ENCODE peak calls at places on chromosomes 4 and X, in eight cellular contexts. Q is heart left ventricle; R is effector memory CD4-positive, alpha-beta T cell; S is astrocyte; C is dorsolateral prefrontal cortex; M is stomach; G is tibial artery; D is bronchial epithelial cell. W is an unnamed sample.

GRCh38 chrX:47311857-47312774 is 58.3 kb upstream of the ZNF157 start:
- DNase-seq in C (peak; percentile 41), R (peak; percentile 6), D (peak; percentile 58), M (peak; percentile 55), G (no peak), Q (no peak), S (peak; percentile 46), W (peak; percentile 71)

GRCh38 chr4:151822331-151822730 is 61.5 kb upstream of the GATB start:
- DNase-seq in M (no peak), Q (no peak), G (no peak), D (no peak), R (no peak), S (no peak), C (no peak), W (no peak)

GRCh38 chr4:17324431-17324830 is 187.5 kb downstream of the QDPR start:
- DNase-seq in Q (no peak), C (peak; percentile 46), G (no peak), D (no peak), M (no peak), R (no peak), S (peak; percentile 41), W (no peak)

GRCh38 chr4:74408639-74409038 is 36.3 kb upstream of the AREG start:
- DNase-seq in M (no peak), D (peak; percentile 98), G (no peak), S (peak; percentile 69), R (no peak), C (no peak), Q (no peak), W (no peak)

GRCh38 chr4:75702919-75703411 is 21.4 kb upstream of the USO1 start:
- DNase-seq in C (no peak), D (no peak), G (no peak), M (no peak), S (no peak), R (no peak), Q (no peak), W (no peak)

GRCh38 chr4:186016796-186017195 is 52.2 kb upstream of the TLR3 start:
- DNase-seq in Q (no peak), R (no peak), C (no peak), S (no peak), M (no peak), D (no peak), G (no peak), W (no peak)

GRCh38 chrX:110000854-110001701 is 1.8 kb upstream of the TMEM164 start:
- DNase-seq in D (no peak), G (no peak), S (no peak), C (no peak), Q (no peak), M (no peak), R (no peak), W (no peak)

GRCh38 chr4:2949782-2950125 is 13.5 kb downstream of the NOP14 start:
- DNase-seq in R (no peak), C (no peak), S (no peak), G (no peak), M (no peak), Q (no peak), D (no peak), W (no peak)

GRCh38 chrX:71999535-71999934 is 88.9 kb downstream of the NHSL2 start:
- DNase-seq in Q (no peak), M (no peak), S (no peak), G (no peak), C (no peak), R (no peak), D (no peak), W (no peak)
- H3K27me3 ChIP-seq in Q (no peaks in the 10 kb centered on the region), M (no peaks in the 10 kb centered on the region), S (no peaks in the 10 kb centered on the region), G (no peaks in the 10 kb centered on the region), C (no peaks in the 10 kb centered on the region), R (no peaks in the 10 kb centered on the region), D (no peaks in the 10 kb centered on the region), W (no peaks in the 10 kb centered on the region)

DNA sequence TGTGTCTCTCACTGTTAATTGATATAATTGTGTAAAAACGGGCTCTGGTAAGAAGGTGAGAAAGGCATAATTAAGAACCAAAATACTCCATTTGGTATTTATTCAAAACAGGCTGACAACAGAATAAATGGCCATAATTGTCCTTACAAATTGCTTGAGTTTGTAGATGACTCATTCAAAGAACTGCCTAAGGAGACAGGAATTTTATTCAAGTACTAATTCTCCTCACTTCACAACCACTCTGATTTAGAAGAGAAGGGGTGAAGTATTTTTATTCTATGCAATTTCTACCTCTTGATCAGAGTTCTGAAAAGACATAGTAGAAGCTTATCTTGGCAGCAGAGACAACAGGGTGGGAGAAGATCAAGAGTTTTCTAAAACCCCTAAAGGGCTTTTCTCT is 43.1 kb downstream of the ATP11C start:
- DNase-seq in S (peak; percentile 56), Q (no peak), D (peak; percentile 50), R (no peak), G (no peak), C (no peak), M (no peak), W (no peak)
- H3K27me3 ChIP-seq in S (no peaks in the 10 kb centered on the region), Q (no peaks in the 10 kb centered on the region), D (no peaks in the 10 kb centered on the region), R (no peaks in the 10 kb centered on the region), G (no peaks in the 10 kb centered on the region), C (no peaks in the 10 kb centered on the region), M (no peaks in the 10 kb centered on the region), W (no peaks in the 10 kb centered on the region)

GRCh38 chr4:8101796-8102355 is 56.7 kb downstream of the ABLIM2 start:
- DNase-seq in D (no peak), G (no peak), M (no peak), S (no peak), Q (peak; percentile 8), R (no peak), C (no peak), W (no peak)
- H3K27me3 ChIP-seq in D (peaks cover 2% of the 10 kb centered on the region), G (no peaks in the 10 kb centered on the region), M (peaks cover 5% of the 10 kb centered on the region), S (peaks cover 36% of the 10 kb centered on the region), Q (no peaks in the 10 kb centered on the region), R (no peaks in the 10 kb centered on the region), C (no peaks in the 10 kb centered on the region), W (no peaks in the 10 kb centered on the region)

GRCh38 chrX:153184787-153185186 is 5.7 kb downstream of the MAGEA1 start:
- DNase-seq in D (no peak), C (no peak), Q (no peak), M (no peak), G (no peak), S (no peak), R (no peak), W (no peak)

DNA sequence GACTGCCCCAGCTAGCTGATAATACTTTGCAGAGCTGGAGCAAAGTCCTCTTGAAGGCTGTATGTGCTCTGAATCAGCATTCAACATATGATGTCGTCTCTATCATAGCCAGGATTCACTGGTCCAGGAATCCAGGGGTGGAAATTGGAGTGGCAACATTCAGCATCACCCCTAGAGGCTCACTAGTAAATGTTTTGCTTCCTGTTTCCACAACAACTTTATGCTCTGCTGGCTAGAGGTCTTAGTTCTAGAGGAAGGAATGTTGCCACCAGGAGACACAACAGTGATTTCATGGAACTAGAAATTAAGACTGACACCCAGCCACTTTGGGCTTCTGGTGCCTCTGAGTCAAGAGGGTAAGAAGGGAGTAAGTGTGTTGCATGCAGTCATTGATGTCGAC is 11.3 kb downstream of the MAGEA1 start:
- DNase-seq in M (no peak), C (no peak), R (no peak), Q (no peak), D (no peak), G (no peak), S (no peak), W (no peak)
- H3K27me3 ChIP-seq in M (no peaks in the 10 kb centered on the region), C (no peaks in the 10 kb centered on the region), R (no peaks in the 10 kb centered on the region), Q (no peaks in the 10 kb centered on the region), D (no peaks in the 10 kb centered on the region), G (no peaks in the 10 kb centered on the region), S (no peaks in the 10 kb centered on the region), W (no peaks in the 10 kb centered on the region)

GRCh38 chrX:22314211-22314610 is 41.5 kb downstream of the CBLL2 start:
- DNase-seq in S (no peak), R (no peak), M (no peak), G (no peak), D (peak; percentile 35), C (no peak), Q (no peak), W (no peak)

GRCh38 chrX:22314692-22315091 is 42.0 kb downstream of the CBLL2 start:
- DNase-seq in G (no peak), R (no peak), S (no peak), M (no peak), D (peak; percentile 4), C (no peak), Q (no peak), W (no peak)

GRCh38 chrX:22313757-22314156 is 41.0 kb downstream of the CBLL2 start:
- DNase-seq in M (no peak), G (no peak), Q (no peak), D (no peak), R (no peak), S (no peak), C (no peak), W (no peak)

DNA sequence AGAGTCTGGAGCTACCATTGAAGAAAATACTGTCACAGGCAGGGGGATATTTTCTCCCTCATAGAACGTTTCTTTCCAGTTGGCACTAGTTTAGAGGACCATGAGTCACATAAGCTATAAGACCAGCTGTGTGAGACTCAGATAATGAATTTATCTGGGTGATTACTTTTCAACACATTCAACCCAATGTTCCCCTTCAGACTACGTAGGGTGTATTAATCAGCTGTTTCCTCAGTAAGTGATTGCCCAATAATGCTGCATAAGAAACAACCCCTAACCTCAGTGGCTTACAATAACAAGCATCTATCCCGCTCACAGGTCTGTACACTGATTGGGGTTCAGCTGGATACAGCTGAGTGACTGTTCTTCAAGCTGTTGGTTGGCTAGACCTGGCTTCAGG is 38.1 kb downstream of the CBLL2 start:
- DNase-seq in G (no peak), M (no peak), R (no peak), Q (no peak), D (peak; percentile 23), C (no peak), S (peak; percentile 58), W (no peak)
- H3K27me3 ChIP-seq in G (no peaks in the 10 kb centered on the region), M (no peaks in the 10 kb centered on the region), R (no peaks in the 10 kb centered on the region), Q (no peaks in the 10 kb centered on the region), D (no peaks in the 10 kb centered on the region), C (no peaks in the 10 kb centered on the region), S (no peaks in the 10 kb centered on the region), W (no peaks in the 10 kb centered on the region)

DNA sequence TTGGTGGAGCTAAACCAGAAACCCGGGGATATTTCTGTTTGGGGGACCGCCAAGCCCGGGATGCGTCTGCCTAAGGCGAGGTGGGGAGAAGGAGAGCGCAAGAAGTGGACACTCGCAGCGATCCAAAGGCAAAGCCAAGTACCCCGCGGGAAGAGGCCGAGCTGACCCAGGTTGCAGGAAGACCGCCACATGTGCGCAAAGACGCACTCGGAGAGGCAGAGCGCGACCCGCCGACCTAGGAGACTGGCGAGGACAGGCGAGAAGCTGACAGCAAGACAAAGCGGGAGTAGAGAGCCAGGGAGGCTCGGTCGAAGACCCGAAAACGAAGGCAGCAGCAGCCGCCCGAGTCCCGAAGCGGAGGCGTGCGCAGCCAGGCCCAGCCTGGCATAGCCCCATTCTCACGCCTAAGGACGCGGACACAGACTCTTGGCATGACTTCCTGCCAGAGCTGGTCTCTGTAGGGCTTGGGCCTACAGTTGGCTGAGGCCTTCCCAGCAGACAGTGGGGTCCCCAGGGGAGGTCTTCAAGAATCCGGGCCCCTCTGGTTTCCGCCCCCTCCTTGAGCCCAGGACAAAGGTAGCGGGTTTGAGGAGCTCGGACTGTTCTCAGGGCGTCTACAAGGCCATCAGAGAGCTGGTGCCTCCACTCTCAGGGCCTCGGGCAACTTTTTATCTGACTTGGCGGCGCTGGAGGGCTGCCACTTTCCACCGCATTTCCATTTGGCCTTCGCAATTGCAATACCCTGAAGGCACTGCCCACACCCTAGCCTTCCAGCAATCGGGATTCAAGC is 49.8 kb upstream of the BCOR start:
- DNase-seq in D (no peak), S (no peak), G (no peak), R (no peak), Q (no peak), M (no peak), C (no peak), W (no peak)
- H3K27me3 ChIP-seq in D (no peaks in the 10 kb centered on the region), S (no peaks in the 10 kb centered on the region), G (no peaks in the 10 kb centered on the region), R (no peaks in the 10 kb centered on the region), Q (no peaks in the 10 kb centered on the region), M (no peaks in the 10 kb centered on the region), C (no peaks in the 10 kb centered on the region), W (no peaks in the 10 kb centered on the region)

GRCh38 chr4:7398104-7398423 is 36.7 kb downstream of the PSAPL1 start:
- DNase-seq in G (peak; percentile 55), S (peak; percentile 88), M (no peak), R (no peak), Q (peak; percentile 74), C (peak; percentile 38), D (peak; percentile 66), W (peak; percentile 89)
- H3K27me3 ChIP-seq in G (no peaks in the 10 kb centered on the region), S (no peaks in the 10 kb centered on the region), M (peaks cover 42% of the 10 kb centered on the region), R (no peaks in the 10 kb centered on the region), Q (peaks cover 3% of the 10 kb centered on the region), C (no peaks in the 10 kb centered on the region), D (no peaks in the 10 kb centered on the region), W (no peaks in the 10 kb centered on the region)